ENCODE peak calls at places on chromosomes 5 and 9, in nine cellular contexts. S is T-helper 17 cell, O is NCI-H510A, D is endothelial cell, J is A172, I is AG09309, C is HEK293T, X is uterus, T is Peyer's patch. Y is an unnamed sample.

GRCh38 chr5:89246252-89246651 is 363.3 kb upstream of the MEF2C start:
- DNase-seq in S (no peak), O (no peak), D (no peak), J (peak), I (no peak), C (no peak), X (no peak), T (no peak), Y (no peak)

GRCh38 chr9:136886610-136887597 is 588 bp downstream of the TRAF2 start:
- DNase-seq in S (peak), O (no peak), D (peak), J (peak), I (no peak), C (peak), X (no peak), T (peak), Y (no peak)

GRCh38 chr9:134221273-134222017 is 57.1 kb upstream of the RNU6ATAC start:
- DNase-seq in S (no peak), O (no peak), D (no peak), J (no peak), I (no peak), C (no peak), X (no peak), T (no peak), Y (no peak)

GRCh38 chr9:97809666-97810344 is 43.2 kb upstream of the FOXE1 start:
- DNase-seq in S (no peak), O (no peak), D (no peak), J (peak), I (no peak), C (no peak), X (no peak), T (no peak), Y (no peak)

GRCh38 chr5:155316310-155316709 is 302.8 kb downstream of the KIF4B start:
- DNase-seq in S (no peak), O (no peak), D (no peak), J (no peak), I (no peak), C (no peak), X (no peak), T (no peak), Y (no peak)

GRCh38 chr5:159905496-159905895 is 10.8 kb upstream of the ADRA1B start:
- DNase-seq in S (no peak), O (no peak), D (no peak), J (peak), I (no peak), C (no peak), X (no peak), T (no peak), Y (no peak)

GRCh38 chr9:96383165-96383939 is at the start of gene SLC35D2:
- DNase-seq in S (peak), O (peak), D (peak), J (peak), I (no peak), C (no peak), X (peak), T (peak), Y (peak)

GRCh38 chr5:138482645-138483044 is 17.4 kb downstream of the EGR1 start:
- DNase-seq in S (no peak), O (no peak), D (no peak), J (no peak), I (no peak), C (no peak), X (no peak), T (no peak), Y (no peak)

GRCh38 chr5:151739939-151740335 is 18.5 kb downstream of the ATOX1 start:
- DNase-seq in S (no peak), O (no peak), D (no peak), J (peak), I (peak), C (no peak), X (no peak), T (no peak), Y (peak)

GRCh38 chr5:5418764-5419163 is 3.7 kb upstream of the ICE1 start:
- DNase-seq in S (no peak), O (peak), D (no peak), J (no peak), I (no peak), C (no peak), X (no peak), T (no peak), Y (no peak)

GRCh38 chr5:154042751-154043150 is 4.0 kb downstream of the MFAP3 start:
- DNase-seq in S (no peak), O (no peak), D (no peak), J (no peak), I (no peak), C (no peak), X (no peak), T (no peak), Y (no peak)

GRCh38 chr9:130639119-130639485 is 25.3 kb upstream of the PRDM12 start:
- DNase-seq in S (no peak), O (no peak), D (no peak), J (no peak), I (no peak), C (no peak), X (no peak), T (no peak), Y (no peak)

Y was measured in fibroblast of the conjunctiva.